ENCODE peak calls at places on chromosomes 13 and 19, in eight cellular contexts. W is Caco-2; E is mucosa of descending colon; J is ureter; P is globus pallidus; T is left kidney; N is stimulated activated naive CD8-positive, alpha-beta T cell treated with anti-CD3 and anti-CD28 coated beads, Interleukin-15, amount 100 ng/mL, for 72 hours; Z is lung microvascular endothelial cell. H is an unnamed sample.

GRCh38 chr13:31774186-31774585 is 34.9 kb downstream of the RXFP2 start:
- DNase-seq in P (no peak), E (no peak), T (no peak), J (no peak), N (no peak), W (no peak), Z (no peak), H (no peak)

GRCh38 chr19:23943411-23943810 is 28.7 kb downstream of the ZNF726 start:
- DNase-seq in P (no peak), T (no peak), W (peak), E (no peak), Z (no peak), N (no peak), J (no peak), H (no peak)

GRCh38 chr19:1122972-1123363 is 19.2 kb downstream of the GPX4 start:
- DNase-seq in T (peak), N (peak), P (no peak), J (no peak), E (peak), W (peak), Z (peak), H (no peak)

GRCh38 chr13:96851856-96852255 is 142.4 kb downstream of the OXGR1 start:
- DNase-seq in N (no peak), E (no peak), P (no peak), Z (no peak), W (no peak), J (no peak), T (peak), H (no peak)

GRCh38 chr13:30832845-30833332 is 73.2 kb upstream of the MEDAG start:
- DNase-seq in T (peak), N (peak), W (peak), Z (peak), P (no peak), J (peak), E (peak), H (no peak)

GRCh38 chr13:113926301-113926761 is 47.5 kb downstream of the C13orf46 start:
- DNase-seq in P (no peak), T (no peak), E (no peak), N (no peak), Z (no peak), J (peak), W (no peak), H (no peak)

GRCh38 chr13:95676100-95676774 is 702 bp upstream of the DNAJC3 start:
- DNase-seq in W (peak), J (no peak), Z (peak), P (no peak), N (peak), E (peak), T (no peak), H (no peak)

GRCh38 chr19:39299404-39299803 is 3.2 kb downstream of the IFNL1 start:
- DNase-seq in J (no peak), P (no peak), W (no peak), N (no peak), T (no peak), E (no peak), Z (no peak), H (no peak)

GRCh38 chr13:113959198-113959597 is 14.7 kb downstream of the C13orf46 start:
- DNase-seq in W (no peak), E (no peak), N (no peak), P (no peak), T (no peak), Z (peak), J (no peak), H (no peak)

GRCh38 chr13:76816394-76816793 is 69.8 kb downstream of the KCTD12 start:
- DNase-seq in P (no peak), E (no peak), T (no peak), N (no peak), Z (no peak), W (no peak), J (no peak), H (no peak)

GRCh38 chr19:32864318-32865007 is 5.1 kb downstream of the SLC7A9 start:
- DNase-seq in T (no peak), N (no peak), Z (no peak), W (no peak), P (no peak), J (no peak), E (no peak), H (no peak)

GRCh38 chr13:20716951-20717350 is 13.5 kb downstream of the IL17D start:
- DNase-seq in J (no peak), W (no peak), Z (no peak), N (no peak), T (peak), P (no peak), E (no peak), H (no peak)

GRCh38 chr13:47904891-47905290 is 96.2 kb downstream of the SUCLA2 start:
- DNase-seq in T (no peak), Z (peak), P (no peak), N (no peak), W (no peak), J (no peak), E (no peak), H (no peak)

GRCh38 chr19:15469513-15470297 is 5.4 kb upstream of the RASAL3 start:
- DNase-seq in J (no peak), N (no peak), Z (peak), W (no peak), E (no peak), P (no peak), T (no peak), H (no peak)

GRCh38 chr13:91144054-91144453 is 203.4 kb upstream of the MIR17HG start:
- DNase-seq in W (no peak), P (no peak), T (no peak), Z (no peak), J (no peak), N (no peak), E (no peak), H (no peak)

GRCh38 chr13:20400774-20401173 is 124.9 kb downstream of the CRYL1 start:
- DNase-seq in P (no peak), W (no peak), E (no peak), Z (no peak), J (no peak), N (no peak), T (no peak), H (no peak)

GRCh38 chr13:80338781-80339577 is 1.9 kb downstream of the SPRY2 start:
- DNase-seq in E (peak), N (no peak), T (peak), P (peak), W (peak), J (peak), Z (peak), H (peak)

GRCh38 chr19:10690351-10690781 is 10.9 kb upstream of the QTRT1 start:
- DNase-seq in Z (no peak), P (no peak), T (no peak), W (no peak), J (no peak), E (no peak), N (no peak), H (no peak)

GRCh38 chr13:97125810-97126738 is 96.1 kb upstream of the MBNL2 start:
- DNase-seq in P (no peak), N (peak), T (peak), E (no peak), W (no peak), Z (no peak), J (no peak), H (peak)

GRCh38 chr19:6071103-6071485 is 39.2 kb downstream of the RFX2 start:
- DNase-seq in E (no peak), J (peak), T (no peak), P (no peak), N (no peak), W (no peak), Z (no peak), H (no peak)

GRCh38 chr19:47095707-47096704 is 17.6 kb downstream of the ZC3H4 start:
- DNase-seq in N (no peak), Z (no peak), P (no peak), E (peak), J (peak), T (no peak), W (peak), H (no peak)

GRCh38 chr19:4413588-4413987 is 11.1 kb downstream of the CHAF1A start:
- DNase-seq in E (no peak), J (no peak), N (no peak), W (no peak), P (no peak), Z (no peak), T (no peak), H (no peak)

GRCh38 chr13:46213242-46213641 is 1.5 kb downstream of the LRRC63 start:
- DNase-seq in T (no peak), J (no peak), W (no peak), E (no peak), Z (no peak), N (no peak), P (no peak), H (no peak)

GRCh38 chr19:51025809-51026553 is 435 bp downstream of the KLK11 start:
- DNase-seq in Z (no peak), T (peak), E (no peak), N (no peak), J (no peak), W (no peak), P (no peak), H (no peak)

GRCh38 chr19:50427997-50428425 is 4.7 kb upstream of the MYBPC2 start:
- DNase-seq in J (peak), N (no peak), W (no peak), Z (no peak), E (peak), T (peak), P (peak), H (peak)

GRCh38 chr19:15828121-15828620 is 12.7 kb upstream of the OR10H1 start:
- DNase-seq in J (no peak), E (no peak), N (no peak), Z (no peak), P (no peak), T (no peak), W (peak), H (no peak)

GRCh38 chr19:4673726-4674125 is 3.6 kb upstream of the MYDGF start:
- DNase-seq in E (no peak), Z (no peak), N (no peak), W (no peak), J (no peak), T (no peak), P (no peak), H (no peak)

GRCh38 chr13:59750860-59751259 is 412.9 kb downstream of the DIAPH3 start:
- DNase-seq in N (no peak), Z (no peak), E (no peak), T (peak), W (peak), P (peak), J (no peak), H (peak)

GRCh38 chr19:1211494-1212234 is 6.1 kb downstream of the STK11 start:
- DNase-seq in P (no peak), W (no peak), Z (peak), J (no peak), E (no peak), T (peak), N (no peak), H (no peak)

GRCh38 chr13:70964124-70964523 is 855.9 kb upstream of the KLHL1 start:
- DNase-seq in N (no peak), P (no peak), T (peak), W (peak), J (no peak), E (no peak), Z (peak), H (no peak)

GRCh38 chr19:35757231-35757748 is 461 bp upstream of the HSPB6 start:
- DNase-seq in E (peak), T (peak), N (peak), Z (no peak), W (peak), J (peak), P (no peak), H (no peak)

GRCh38 chr19:19751846-19752245 is 18.9 kb upstream of the ZNF14 start:
- DNase-seq in E (no peak), N (no peak), J (no peak), W (no peak), T (no peak), Z (no peak), P (no peak), H (no peak)

GRCh38 chr19:13781547-13781946 is 7.3 kb downstream of the C19orf53 start:
- DNase-seq in T (peak), J (peak), W (peak), P (peak), E (peak), Z (peak), N (no peak), H (peak)

GRCh38 chr19:39223703-39224279 is 19.7 kb upstream of the SYCN start:
- DNase-seq in W (peak), N (no peak), E (peak), T (peak), P (no peak), Z (peak), J (no peak), H (no peak)

GRCh38 chr13:32016119-32016518 is 15.5 kb upstream of the FRY start:
- DNase-seq in N (no peak), P (no peak), T (no peak), W (no peak), E (no peak), Z (no peak), J (no peak), H (no peak)

GRCh38 chr13:39943711-39944110 is 288.2 kb downstream of the COG6 start:
- DNase-seq in P (no peak), W (no peak), J (no peak), Z (peak), N (no peak), E (no peak), T (no peak), H (no peak)

GRCh38 chr19:41324921-41325639 is 15.1 kb downstream of the CCDC97 start:
- DNase-seq in P (no peak), N (peak), Z (peak), E (no peak), T (peak), W (peak), J (peak), H (peak)

H was measured in amygdala.